ENCODE peak calls at places on chromosomes 12 and 14, in seven cellular contexts. L is breast epithelium, S is HFFc6, Z is GM06990, H is astrocyte of the cerebellum, V is IMR-90, W is PC-3. G is an unnamed sample.

GRCh38 chr14:27750096-27750495 is 1016.5 kb upstream of the FOXG1 start:
- DNase-seq in L (no peak), S (no peak), Z (no peak), H (no peak), V (no peak), W (no peak), G (no peak)

GRCh38 chr14:44732144-44732543 is 225.1 kb upstream of the FSCB start:
- DNase-seq in L (no peak), S (no peak), Z (no peak), H (no peak), V (no peak), W (no peak), G (no peak)

GRCh38 chr12:106585862-106586534 is 3.2 kb downstream of the RFX4 start:
- DNase-seq in L (no peak), S (no peak), Z (peak), H (no peak), V (no peak), W (no peak), G (no peak)

GRCh38 chr12:40152783-40153383 is 47.0 kb upstream of the SLC2A13 start:
- DNase-seq in L (no peak), S (peak), Z (no peak), H (peak), V (peak), W (peak), G (no peak)

GRCh38 chr14:24662753-24663152 is 28.8 kb upstream of the GZMB start:
- DNase-seq in L (no peak), S (no peak), Z (no peak), H (no peak), V (no peak), W (no peak), G (no peak)

GRCh38 chr12:45234134-45234865 is 18.4 kb downstream of the ANO6 start:
- DNase-seq in L (peak), S (peak), Z (no peak), H (peak), V (peak), W (peak), G (no peak)

GRCh38 chr12:2051700-2052625 is 824 bp upstream of the CACNA1C start:
- DNase-seq in L (no peak), S (no peak), Z (no peak), H (no peak), V (no peak), W (no peak), G (no peak)

GRCh38 chr14:104551851-104552737 is 27.5 kb upstream of the C14orf180 start:
- DNase-seq in L (no peak), S (no peak), Z (no peak), H (no peak), V (no peak), W (no peak), G (no peak)

GRCh38 chr12:951166-951565 is 1.7 kb upstream of the RAD52 start:
- DNase-seq in L (no peak), S (no peak), Z (no peak), H (no peak), V (no peak), W (no peak), G (no peak)

GRCh38 chr12:52041695-52042123 is 9.5 kb upstream of the NR4A1 start:
- DNase-seq in L (peak), S (peak), Z (peak), H (no peak), V (peak), W (no peak), G (peak)

GRCh38 chr14:79749051-79749450 is 462.3 kb downstream of the DIO2 start:
- DNase-seq in L (no peak), S (no peak), Z (no peak), H (no peak), V (no peak), W (no peak), G (no peak)

GRCh38 chr12:67909091-67909531 is 80.1 kb upstream of the IFNG-AS1 start:
- DNase-seq in L (no peak), S (peak), Z (no peak), H (peak), V (peak), W (peak), G (no peak)

GRCh38 chr14:96931751-96932150 is 134.6 kb downstream of the VRK1 start:
- DNase-seq in L (no peak), S (no peak), Z (no peak), H (no peak), V (no peak), W (no peak), G (no peak)

GRCh38 chr12:15534870-15535269 is 212.6 kb downstream of the PTPRO start:
- DNase-seq in L (no peak), S (peak), Z (no peak), H (no peak), V (peak), W (no peak), G (no peak)

GRCh38 chr14:82710257-82710841 is 1176.7 kb upstream of the SEL1L start:
- DNase-seq in L (peak), S (peak), Z (no peak), H (peak), V (peak), W (peak), G (peak)
- TF ChIP-seq CTCF in L (peak), S (peak), Z (peak), H (peak), V (peak), W (peak), G (peak)

GRCh38 chr12:94147377-94147990 is 893 bp upstream of the PLXNC1 start:
- DNase-seq in L (no peak), S (no peak), Z (no peak), H (no peak), V (no peak), W (no peak), G (peak)
- TF ChIP-seq CTCF in L (no peak), S (no peak), Z (no peak), H (no peak), V (no peak), W (no peak), G (no peak)

GRCh38 chr14:32996343-32996742 is 57.7 kb downstream of the NPAS3 start:
- DNase-seq in L (no peak), S (no peak), Z (no peak), H (no peak), V (no peak), W (no peak), G (no peak)

GRCh38 chr14:32998433-32998832 is 59.8 kb downstream of the NPAS3 start:
- DNase-seq in L (no peak), S (peak), Z (no peak), H (no peak), V (peak), W (peak), G (no peak)
- TF ChIP-seq CTCF in L (peak), S (peak), Z (peak), H (peak), V (peak), W (peak), G (no peak)

DNA sequence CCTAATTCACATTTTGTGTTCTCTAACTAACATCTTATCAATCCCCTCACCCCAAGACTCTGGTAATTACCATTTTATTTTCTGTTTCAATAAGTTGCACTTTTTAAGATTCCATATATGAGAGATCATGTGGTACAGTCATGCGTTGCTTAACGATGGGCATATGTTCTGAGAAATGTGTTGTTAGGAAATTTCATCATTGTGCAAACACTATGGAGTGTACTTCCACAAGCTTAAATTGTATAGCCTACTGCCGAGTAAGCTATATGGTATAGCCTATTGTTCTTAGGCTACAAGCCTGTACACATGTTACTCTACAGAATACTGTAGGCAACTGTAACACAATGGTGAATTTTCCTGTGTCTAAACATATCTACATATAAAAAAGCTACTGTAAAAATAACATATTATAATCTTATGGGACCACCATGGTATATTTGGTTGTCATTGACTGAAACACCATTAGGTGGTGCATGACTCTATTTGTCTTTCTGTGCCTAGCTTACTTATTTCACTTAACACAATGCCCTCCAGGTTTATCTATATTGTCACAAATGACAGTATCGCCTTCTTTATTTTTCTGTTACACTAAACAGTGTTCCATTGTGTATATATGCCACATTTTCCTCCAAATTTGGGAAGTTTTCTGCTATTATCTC is 473.4 kb upstream of the LMO3 start:
- DNase-seq in L (no peak), S (no peak), Z (no peak), H (no peak), V (no peak), W (peak), G (no peak)
- TF ChIP-seq CTCF in L (no peak), S (no peak), Z (no peak), H (no peak), V (no peak), W (peak), G (no peak)

GRCh38 chr14:98513558-98513957 is 758.4 kb downstream of the BCL11B start:
- DNase-seq in L (no peak), S (no peak), Z (no peak), H (no peak), V (no peak), W (no peak), G (no peak)
- TF ChIP-seq CTCF in L (no peak), S (no peak), Z (no peak), H (no peak), V (no peak), W (no peak), G (no peak)

GRCh38 chr12:122867701-122868461 is 28.0 kb downstream of the VPS37B start:
- DNase-seq in L (no peak), S (no peak), Z (no peak), H (no peak), V (no peak), W (peak), G (no peak)

GRCh38 chr12:122866950-122867607 is 28.8 kb downstream of the VPS37B start:
- DNase-seq in L (no peak), S (no peak), Z (no peak), H (no peak), V (no peak), W (no peak), G (no peak)

GRCh38 chr12:122866379-122866778 is 29.5 kb downstream of the VPS37B start:
- DNase-seq in L (no peak), S (no peak), Z (no peak), H (no peak), V (no peak), W (no peak), G (no peak)

GRCh38 chr12:122864894-122865253 is 29.6 kb downstream of the HIP1R start:
- DNase-seq in L (no peak), S (no peak), Z (no peak), H (no peak), V (no peak), W (no peak), G (no peak)

DNA sequence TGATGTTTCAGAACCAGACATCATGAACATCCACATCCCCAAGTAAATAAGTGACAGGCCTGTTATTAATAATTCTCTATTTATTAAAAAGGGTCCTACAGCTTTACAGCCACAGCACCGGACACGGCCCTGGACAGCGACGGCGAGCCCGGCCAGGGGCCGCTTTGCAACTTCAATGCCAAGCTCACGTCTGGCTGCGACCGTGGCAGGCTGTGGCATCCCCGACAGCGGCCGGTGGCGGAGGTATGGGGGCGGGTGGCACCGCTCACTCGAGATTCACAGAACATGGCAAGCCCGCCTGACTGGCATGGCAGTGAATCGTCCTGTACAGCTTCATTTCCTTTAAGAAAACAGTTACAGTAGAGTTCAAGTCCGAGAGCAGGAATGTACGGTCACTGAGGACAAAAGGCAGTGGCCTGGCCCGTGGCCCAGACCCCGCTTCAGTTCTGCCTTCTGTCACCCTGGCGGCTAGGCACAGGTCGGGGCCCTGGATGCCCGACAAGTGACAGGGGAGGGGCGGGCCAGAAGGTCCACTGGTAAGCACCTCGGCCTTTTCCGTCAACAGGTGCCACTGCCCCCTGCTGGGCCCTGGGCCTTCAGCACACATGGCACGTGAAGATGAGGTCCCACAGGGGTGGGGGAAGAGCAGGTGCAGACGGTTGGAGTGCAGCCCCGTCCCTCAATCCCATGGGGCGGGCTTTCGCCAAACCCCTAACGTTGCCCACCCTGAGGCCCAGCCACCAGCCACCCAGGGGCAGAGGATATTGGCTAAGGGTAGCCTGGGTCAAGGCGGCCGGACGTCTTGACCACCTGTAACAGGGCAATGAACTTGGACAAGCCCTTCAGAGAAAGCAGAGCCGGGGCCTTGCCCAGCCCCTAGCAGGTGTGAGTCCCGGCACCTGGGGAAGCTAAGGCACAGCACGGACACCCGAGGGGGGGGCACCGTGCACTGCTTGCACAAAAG is 30.3 kb downstream of the HIP1R start:
- DNase-seq in L (no peak), S (no peak), Z (no peak), H (no peak), V (no peak), W (peak), G (no peak)
- TF ChIP-seq CTCF in L (no peak), S (peak), Z (peak), H (peak), V (peak), W (peak), G (peak)

DNA sequence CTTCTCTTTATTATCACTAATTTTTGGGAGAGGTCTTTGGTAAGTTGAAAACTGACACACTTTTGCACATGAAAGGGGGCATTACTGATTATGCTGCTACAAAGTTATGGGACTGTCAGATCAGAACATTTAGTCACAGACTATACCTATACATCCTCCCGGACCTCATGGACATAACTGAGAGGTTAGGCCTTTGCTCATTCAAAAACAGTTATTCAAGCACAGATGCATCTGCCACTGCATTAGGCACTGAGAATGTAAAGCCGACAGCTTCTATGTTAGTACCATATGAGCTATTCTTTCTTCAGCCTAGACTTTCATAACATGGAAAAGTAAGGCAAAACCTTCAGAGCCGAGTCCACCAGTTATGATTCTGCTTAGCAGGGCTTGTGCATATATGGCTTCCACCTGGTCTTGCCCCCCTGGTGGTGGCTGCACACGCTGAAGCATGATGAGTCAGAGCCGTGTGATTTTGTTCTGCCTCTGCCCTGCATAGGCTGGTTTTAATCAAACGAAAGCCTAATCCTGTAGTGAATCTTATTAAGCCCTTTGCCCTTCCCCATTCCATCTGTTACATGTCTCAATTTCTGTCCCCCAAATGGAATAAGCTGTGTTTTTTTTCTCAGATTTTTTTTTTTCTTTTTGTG is 21.8 kb upstream of the RNU6-8 start:
- DNase-seq in L (no peak), S (peak), Z (no peak), H (peak), V (peak), W (peak), G (no peak)
- TF ChIP-seq CTCF in L (peak), S (peak), Z (peak), H (peak), V (peak), W (peak), G (peak)